ENCODE peak calls at places on chromosomes 12 and 14, in six cellular contexts. M, B, E, J, N and S are unnamed samples.

GRCh38 chr14:22221508-22221907 is 367.5 kb downstream of the DAD1 start:
- DNase-seq in N (no peak), B (peak), E (no peak), M (peak), J (peak), S (no peak)

GRCh38 chr12:132690112-132690511 is 2.7 kb downstream of the PXMP2 start:
- DNase-seq in E (no peak), M (no peak), J (no peak), B (no peak), N (no peak), S (no peak)

GRCh38 chr12:57496822-57497221 is 9.0 kb downstream of the MARS1 start:
- DNase-seq in N (no peak), B (no peak), J (no peak), M (no peak), E (no peak), S (no peak)

GRCh38 chr12:27331299-27331926 is 1.2 kb upstream of the BMAL2 start:
- DNase-seq in N (peak), E (no peak), B (peak), M (peak), J (peak), S (no peak)

GRCh38 chr12:93832126-93832525 is 155.0 kb downstream of the CRADD start:
- DNase-seq in J (no peak), B (peak), M (no peak), N (no peak), E (no peak), S (no peak)

GRCh38 chr12:132222096-132222807 is 78.0 kb downstream of the NOC4L start:
- DNase-seq in M (no peak), J (no peak), B (peak), N (no peak), E (no peak), S (no peak)

GRCh38 chr12:94386422-94386821 is 73.2 kb downstream of the CEP83 start:
- DNase-seq in N (no peak), E (no peak), J (peak), M (no peak), B (no peak), S (no peak)

GRCh38 chr14:85391455-85391854 is 138.5 kb upstream of the FLRT2 start:
- DNase-seq in E (no peak), N (no peak), J (no peak), M (no peak), B (no peak), S (no peak)

GRCh38 chr14:83548061-83548839 is 1981.7 kb upstream of the FLRT2 start:
- DNase-seq in B (peak), J (no peak), N (no peak), M (peak), E (no peak), S (no peak)

GRCh38 chr12:29743801-29744200 is 39.9 kb downstream of the TMTC1 start:
- DNase-seq in J (no peak), N (no peak), M (peak), B (no peak), E (peak), S (no peak)

GRCh38 chr14:97359391-97359790 is 562.2 kb downstream of the VRK1 start:
- DNase-seq in B (no peak), M (no peak), J (no peak), E (no peak), N (no peak), S (no peak)

GRCh38 chr12:58915634-58916033 is 4.7 kb downstream of the LRIG3 start:
- DNase-seq in E (no peak), M (no peak), J (no peak), N (no peak), B (peak), S (peak)

GRCh38 chr12:93107514-93107942 is 178.4 kb upstream of the EEA1 start:
- DNase-seq in M (no peak), N (no peak), E (no peak), B (no peak), J (no peak), S (no peak)

GRCh38 chr14:68871392-68871791 is 78.5 kb upstream of the ZFP36L1 start:
- DNase-seq in N (no peak), M (no peak), E (no peak), B (no peak), J (no peak), S (no peak)

GRCh38 chr12:102769323-102769916 is 147.6 kb downstream of the PAH start:
- DNase-seq in B (peak), M (peak), E (peak), J (peak), N (peak), S (peak)

GRCh38 chr12:3489057-3489456 is 1.9 kb upstream of the PRMT8 start:
- DNase-seq in B (no peak), E (no peak), J (no peak), N (no peak), M (peak), S (no peak)

GRCh38 chr12:27821259-27821973 is 41.4 kb upstream of the MANSC4 start:
- DNase-seq in J (peak), E (peak), N (peak), B (peak), M (peak), S (no peak)

GRCh38 chr12:30972035-30972434 is 45.5 kb downstream of the TSPAN11 start:
- DNase-seq in J (no peak), M (no peak), B (no peak), N (no peak), E (no peak), S (no peak)

GRCh38 chr14:22112004-22112403 is 438.4 kb upstream of the OR4E1 start:
- DNase-seq in B (no peak), J (peak), M (no peak), E (no peak), N (no peak), S (no peak)

GRCh38 chr12:122852336-122853275 is 17.3 kb downstream of the HIP1R start:
- DNase-seq in E (no peak), J (no peak), N (no peak), M (no peak), B (no peak), S (no peak)

GRCh38 chr12:29640589-29641345 is 143.0 kb downstream of the TMTC1 start:
- DNase-seq in N (no peak), J (peak), B (no peak), E (peak), M (peak), S (no peak)

GRCh38 chr12:50925342-50925651 is 27.0 kb upstream of the HIGD1C start:
- DNase-seq in B (no peak), E (no peak), M (no peak), N (no peak), J (peak), S (no peak)

GRCh38 chr12:87290505-87290904 is 738.7 kb downstream of the C12orf50 start:
- DNase-seq in E (no peak), J (no peak), B (no peak), M (no peak), N (no peak), S (no peak)

GRCh38 chr12:1099158-1099557 is 108.1 kb downstream of the ERC1 start:
- DNase-seq in E (no peak), B (no peak), N (no peak), M (no peak), J (no peak), S (no peak)

GRCh38 chr12:23950775-23951391 is 1.4 kb upstream of the SOX5 start:
- DNase-seq in B (no peak), M (no peak), E (no peak), J (no peak), N (no peak), S (no peak)

GRCh38 chr12:53709671-53710070 is 17.6 kb downstream of the CALCOCO1 start:
- DNase-seq in B (no peak), M (no peak), N (no peak), J (no peak), E (no peak), S (peak)

GRCh38 chr12:110616471-110617115 is 2.7 kb downstream of the TCTN1 start:
- DNase-seq in N (no peak), E (no peak), B (no peak), J (peak), M (no peak), S (no peak)

GRCh38 chr14:39603942-39604341 is 171.7 kb upstream of the FBXO33 start:
- DNase-seq in E (no peak), N (no peak), M (no peak), J (no peak), B (no peak), S (no peak)

GRCh38 chr12:28409892-28410291 is 219.6 kb downstream of the CCDC91 start:
- DNase-seq in N (no peak), J (no peak), E (no peak), B (no peak), M (peak), S (no peak)

GRCh38 chr14:63893701-63894458 is 41.1 kb downstream of the SYNE2 start:
- DNase-seq in M (no peak), E (peak), B (peak), J (no peak), N (peak), S (peak)

GRCh38 chr12:56591111-56591510 is 39.0 kb downstream of the BAZ2A start:
- DNase-seq in N (no peak), J (peak), M (no peak), E (no peak), B (no peak), S (no peak)

GRCh38 chr14:98204139-98204538 is 1067.9 kb downstream of the BCL11B start:
- DNase-seq in E (no peak), M (no peak), N (no peak), B (no peak), J (no peak), S (no peak)

GRCh38 chr14:105838591-105839424 is 312.4 kb downstream of the TMEM121 start:
- DNase-seq in B (no peak), M (no peak), J (no peak), E (no peak), N (no peak), S (peak)

GRCh38 chr14:103070263-103070885 is 13.0 kb upstream of the CDC42BPB start:
- DNase-seq in N (no peak), B (no peak), J (no peak), E (no peak), M (no peak), S (no peak)

GRCh38 chr12:123559468-123559867 is 24.9 kb upstream of the TMED2 start:
- DNase-seq in M (no peak), J (no peak), E (no peak), N (no peak), B (no peak), S (no peak)

GRCh38 chr12:70002912-70003255 is 177.9 kb downstream of the MYRFL start:
- DNase-seq in M (no peak), B (no peak), N (no peak), E (no peak), J (no peak), S (no peak)

GRCh38 chr14:96901227-96901626 is 104.0 kb downstream of the VRK1 start:
- DNase-seq in M (no peak), N (no peak), J (no peak), E (no peak), B (no peak), S (no peak)

GRCh38 chr12:115323223-115323905 is 639.4 kb upstream of the TBX3 start:
- DNase-seq in B (peak), M (peak), E (no peak), J (no peak), N (peak), S (no peak)